ENCODE peak calls at places on chromosomes 6 and 20, in four cellular contexts. Z, U, J and E are unnamed samples.

GRCh38 chr6:7262037-7262461 is 51.0 kb downstream of the SSR1 start:
- DNase-seq in J (peak; percentile 82), Z (no peak), U (no peak), E (no peak)

GRCh38 chr6:33655155-33655554 is 34.0 kb downstream of the ITPR3 start:
- DNase-seq in U (no peak), Z (no peak), J (no peak), E (peak; percentile 42)

GRCh38 chr6:72271531-72271930 is 350.3 kb upstream of the KCNQ5 start:
- DNase-seq in Z (no peak), U (no peak), J (no peak), E (no peak)

GRCh38 chr6:136526196-136526930 is 23.9 kb downstream of the MAP7 start:
- DNase-seq in U (peak; percentile 26), J (peak; percentile 87), Z (no peak), E (no peak)

GRCh38 chr6:25694366-25694765 is 42.4 kb downstream of the SCGN start:
- DNase-seq in U (no peak), J (no peak), Z (no peak), E (no peak)

GRCh38 chr6:166313255-166314070 is 5.3 kb upstream of the PRR18 start:
- DNase-seq in Z (peak; percentile 83), J (peak; percentile 78), U (no peak), E (no peak)

GRCh38 chr20:3010985-3011723 is 32.3 kb upstream of the GNRH2 start:
- DNase-seq in J (no peak), U (peak; percentile 76), Z (no peak), E (no peak)

GRCh38 chr6:31271641-31272357 is at the start of gene HLA-C:
- DNase-seq in J (peak; percentile 98), U (peak; percentile 86), Z (peak; percentile 91), E (peak; percentile 91)

GRCh38 chr6:109434456-109434855 is 6.0 kb downstream of the PPIL6 start:
- DNase-seq in J (no peak), Z (no peak), U (no peak), E (no peak)

GRCh38 chr20:21096321-21097043 is 9.7 kb downstream of the LINC00237 start:
- DNase-seq in Z (no peak), U (no peak), J (no peak), E (no peak)

GRCh38 chr20:9886227-9886626 is 47.4 kb upstream of the PAK5 start:
- DNase-seq in U (no peak), Z (no peak), J (no peak), E (no peak)

GRCh38 chr6:44316481-44316880 is 3.3 kb upstream of the AARS2 start:
- DNase-seq in U (no peak), J (no peak), Z (no peak), E (no peak)

GRCh38 chr6:5084787-5085637 is at the start of gene PPP1R3G:
- DNase-seq in U (no peak), J (peak; percentile 93), Z (peak; percentile 77), E (peak; percentile 14)

GRCh38 chr6:324729-325125 is 32.4 kb downstream of the DUSP22 start:
- DNase-seq in U (no peak), J (no peak), Z (no peak), E (no peak)

GRCh38 chr6:145036848-145037567 is 698.3 kb downstream of the EPM2A start:
- DNase-seq in Z (no peak), J (no peak), U (no peak), E (no peak)

GRCh38 chr20:63574156-63574828 is at the start of gene HELZ2:
- DNase-seq in U (no peak), J (peak; percentile 97), Z (peak; percentile 91), E (no peak)

GRCh38 chr6:105135907-105136432 is 43.8 kb downstream of the POPDC3 start:
- DNase-seq in J (no peak), U (peak; percentile 2), Z (peak; percentile 26), E (no peak)

GRCh38 chr6:166757226-166758135 is 130.4 kb upstream of the RPS6KA2 start:
- DNase-seq in U (no peak), J (no peak), Z (no peak), E (no peak)

GRCh38 chr6:8170754-8171153 is 68.4 kb upstream of the EEF1E1 start:
- DNase-seq in U (no peak), Z (no peak), J (no peak), E (no peak)

GRCh38 chr6:169668203-169668847 is 33.5 kb downstream of the WDR27 start:
- DNase-seq in J (no peak), U (no peak), Z (no peak), E (no peak)

GRCh38 chr20:64142546-64142945 is 21.7 kb upstream of the MYT1 start:
- DNase-seq in Z (no peak), J (peak; percentile 50), U (no peak), E (no peak)

GRCh38 chr6:44272529-44272928 is 2.3 kb downstream of the TMEM151B start:
- DNase-seq in Z (no peak), J (no peak), U (no peak), E (no peak)

GRCh38 chr20:14331671-14332070 is 5.7 kb downstream of the FLRT3 start:
- DNase-seq in J (no peak), U (no peak), Z (no peak), E (no peak)

GRCh38 chr6:37675100-37675499 is 22.6 kb downstream of the MDGA1 start:
- DNase-seq in Z (no peak), J (no peak), U (no peak), E (no peak)

GRCh38 chr6:37675606-37676005 is 22.1 kb downstream of the MDGA1 start:
- DNase-seq in J (no peak), U (no peak), Z (no peak), E (no peak)

GRCh38 chr6:37673436-37673835 is 24.2 kb downstream of the MDGA1 start:
- DNase-seq in J (no peak), U (no peak), Z (no peak), E (no peak)

GRCh38 chr6:37676071-37676470 is 21.6 kb downstream of the MDGA1 start:
- DNase-seq in U (no peak), J (no peak), Z (no peak), E (no peak)

DNA sequence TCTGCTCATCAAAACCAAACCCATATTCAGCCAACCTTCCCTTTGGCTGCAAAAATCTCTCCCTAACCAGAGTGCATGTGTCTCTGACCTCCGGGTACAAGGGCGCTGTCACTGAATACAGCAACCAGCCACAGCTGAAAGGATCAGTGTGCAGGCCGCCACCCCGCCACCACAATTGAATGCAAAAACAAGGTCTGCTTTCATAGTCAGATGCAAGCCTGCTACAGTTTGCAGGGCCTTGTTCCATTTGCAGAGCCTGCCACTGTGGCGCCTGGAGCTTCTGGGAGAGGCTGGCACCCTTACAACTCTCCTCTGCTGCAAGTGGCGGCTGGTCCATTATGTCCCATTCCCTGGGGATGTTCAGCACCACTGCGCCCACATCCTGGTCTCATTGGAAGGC is 23.5 kb downstream of the MDGA1 start:
- DNase-seq in J (no peak), Z (no peak), U (no peak), E (no peak)
- TF ChIP-seq CTCF in J (no peak), Z (no peak), U (no peak), E (no peak)

DNA sequence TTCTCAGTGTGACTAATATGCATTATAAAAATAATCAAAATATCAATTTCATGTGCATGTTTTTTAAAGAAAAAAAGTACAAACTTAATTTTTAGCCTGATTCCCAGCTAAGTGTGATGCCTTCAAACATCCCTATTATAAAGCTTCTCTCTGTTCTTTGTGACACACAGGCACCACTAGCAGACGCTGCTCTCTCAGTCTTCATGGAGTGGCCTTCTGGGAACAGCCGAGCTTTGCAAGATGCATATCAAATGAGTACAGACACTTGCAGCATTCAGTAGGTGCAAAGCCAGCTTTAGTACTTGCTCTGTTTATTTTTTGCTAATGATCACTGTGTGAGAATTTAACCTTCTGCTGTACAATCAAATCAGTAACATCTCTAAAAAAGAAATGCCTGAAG is 340.0 kb downstream of the ADGRB3 start:
- DNase-seq in Z (no peak), U (no peak), J (no peak), E (no peak)
- TF ChIP-seq CTCF in Z (no peak), U (peak; percentile 46), J (no peak), E (no peak)

GRCh38 chr6:46276571-46277142 is 105.9 kb upstream of the ENPP5 start:
- DNase-seq in Z (no peak), U (no peak), J (no peak), E (no peak)
- TF ChIP-seq CTCF in Z (no peak), U (no peak), J (no peak), E (no peak)

GRCh38 chr20:57464642-57465211 is 60.2 kb downstream of the CTCFL start:
- DNase-seq in U (no peak), J (no peak), Z (no peak), E (no peak)
- TF ChIP-seq CTCF in U (peak; percentile 25), J (no peak), Z (peak; percentile 2), E (no peak)

DNA sequence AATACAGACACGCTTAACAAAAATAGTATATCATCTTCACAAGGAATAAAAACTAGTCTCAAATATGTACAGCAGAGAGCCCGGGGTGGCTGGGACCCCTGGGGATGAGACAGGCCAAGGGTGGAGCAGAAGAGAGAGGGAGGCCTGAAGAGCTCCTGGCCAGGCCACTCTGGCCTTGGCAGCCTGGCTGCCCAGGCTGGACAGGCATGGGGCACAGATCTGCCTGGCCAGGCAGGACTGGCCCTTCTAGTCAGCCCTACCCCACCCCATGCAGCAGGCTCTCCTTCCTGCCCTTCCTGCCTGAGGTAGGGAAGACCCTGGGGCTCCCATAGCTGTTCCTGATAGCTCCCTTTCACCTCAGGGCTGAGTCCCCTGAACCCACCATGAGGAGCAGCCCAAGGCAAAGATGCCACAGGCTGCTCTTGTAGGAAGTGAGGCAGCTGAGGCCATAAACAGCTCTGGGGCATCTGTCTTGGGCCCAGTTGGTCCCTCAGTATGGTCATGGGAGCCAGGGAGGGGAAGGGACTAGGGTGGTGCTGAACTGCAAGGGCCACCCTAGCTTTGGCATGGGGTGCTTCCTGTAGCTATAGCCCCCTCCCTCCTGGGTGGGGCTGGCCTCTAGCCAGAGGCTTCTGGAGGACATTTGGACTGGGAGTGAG is 27.1 kb downstream of the COX4I2 start:
- DNase-seq in Z (no peak), U (no peak), J (no peak), E (no peak)
- TF ChIP-seq CTCF in Z (no peak), U (no peak), J (no peak), E (no peak)

DNA sequence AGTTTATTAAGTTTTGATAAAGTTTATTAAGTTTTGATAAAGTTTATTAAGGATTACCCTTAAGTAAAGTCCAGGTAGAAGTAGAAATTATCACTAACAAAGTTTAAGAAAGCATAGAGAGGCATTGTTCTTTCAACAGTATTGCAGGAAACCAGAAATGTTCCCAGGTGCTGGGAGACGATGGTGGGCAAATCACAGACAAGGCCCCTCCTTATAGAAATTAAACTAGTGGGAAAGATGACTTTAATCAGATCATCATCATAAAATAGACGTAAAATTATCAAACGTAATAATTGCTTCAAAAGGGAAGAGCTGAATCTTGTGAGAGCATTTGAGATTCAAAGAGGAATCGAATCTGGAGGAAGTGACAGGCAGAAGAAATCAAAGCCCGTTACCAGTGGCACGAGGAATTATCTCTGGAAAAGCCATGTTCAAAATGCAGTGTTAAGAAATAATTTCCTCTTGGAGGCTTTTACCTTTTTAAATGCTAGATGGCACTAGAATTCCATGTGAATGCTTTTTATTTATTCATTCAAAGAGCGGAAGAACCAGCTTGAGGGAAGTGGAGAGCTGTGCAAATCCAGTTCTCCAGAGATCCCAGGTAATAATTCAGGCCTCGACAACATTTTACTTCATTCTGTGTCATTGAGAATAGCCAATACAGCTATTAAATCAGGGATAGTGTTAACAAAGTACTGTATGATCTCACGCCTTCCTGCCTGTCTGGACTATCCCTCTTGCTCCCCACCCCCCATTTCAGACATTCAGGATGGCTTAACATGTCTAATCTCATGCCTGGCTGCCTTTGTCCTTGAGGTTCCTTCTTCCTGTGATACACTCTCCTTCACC is 1.0 kb upstream of the APMAP start:
- DNase-seq in U (peak; percentile 37), Z (no peak), J (peak; percentile 39), E (peak; percentile 7)
- TF ChIP-seq CTCF in U (peak; percentile 33), Z (peak; percentile 7), J (no peak), E (peak; percentile 32)